ENCODE peak calls at places on chromosomes 2 and 18, in seven cellular contexts. M is kidney epithelial cell, Q is left lung, J is endothelial cell of umbilical vein, Z is uterus, O is ascending aorta, R is Peyer's patch. G is an unnamed sample.

GRCh38 chr2:24917086-24917485 is 3.0 kb downstream of the ADCY3 start:
- DNase-seq in M (no peak), Q (no peak), J (no peak), Z (no peak), O (no peak), R (no peak), G (no peak)

GRCh38 chr2:136129601-136130000 is 11.7 kb upstream of the CXCR4 start:
- DNase-seq in M (no peak), Q (no peak), J (no peak), Z (no peak), O (no peak), R (peak; percentile 73), G (no peak)

GRCh38 chr2:161982548-161982947 is 91.5 kb downstream of the DPP4 start:
- DNase-seq in M (no peak), Q (no peak), J (no peak), Z (no peak), O (no peak), R (peak; percentile 67), G (no peak)

GRCh38 chr2:65097844-65098243 is 32.1 kb downstream of the RAB1A start:
- DNase-seq in M (no peak), Q (no peak), J (no peak), Z (no peak), O (no peak), R (no peak), G (no peak)

GRCh38 chr2:55585451-55586079 is 31.9 kb downstream of the PPP4R3B start:
- DNase-seq in M (peak; percentile 18), Q (no peak), J (peak; percentile 53), Z (no peak), O (no peak), R (no peak), G (no peak)

GRCh38 chr2:106161938-106162814 is 31.9 kb downstream of the UXS1 start:
- DNase-seq in M (peak; percentile 85), Q (no peak), J (peak; percentile 13), Z (no peak), O (no peak), R (no peak), G (no peak)

GRCh38 chr18:8084160-8084559 is 517.0 kb downstream of the PTPRM start:
- DNase-seq in M (no peak), Q (no peak), J (peak; percentile 43), Z (no peak), O (no peak), R (no peak), G (peak; percentile 47)

GRCh38 chr2:106054880-106055655 is 139.0 kb downstream of the UXS1 start:
- DNase-seq in M (no peak), Q (no peak), J (no peak), Z (no peak), O (no peak), R (no peak), G (no peak)

GRCh38 chr2:107529146-107529545 is 297.5 kb upstream of the RGPD4 start:
- DNase-seq in M (no peak), Q (no peak), J (no peak), Z (no peak), O (no peak), R (no peak), G (no peak)

GRCh38 chr2:72057308-72057707 is 90.4 kb downstream of the CYP26B1 start:
- DNase-seq in M (no peak), Q (no peak), J (no peak), Z (no peak), O (no peak), R (no peak), G (no peak)

GRCh38 chr2:36294290-36294689 is 61.3 kb upstream of the CRIM1 start:
- DNase-seq in M (no peak), Q (no peak), J (no peak), Z (no peak), O (no peak), R (no peak), G (no peak)

GRCh38 chr2:112920923-112921532 is 10.1 kb downstream of the IL37 start:
- DNase-seq in M (no peak), Q (no peak), J (no peak), Z (no peak), O (no peak), R (no peak), G (no peak)

GRCh38 chr18:54825626-54826344 is 2.5 kb upstream of the RAB27B start:
- DNase-seq in M (no peak), Q (no peak), J (no peak), Z (no peak), O (no peak), R (no peak), G (no peak)

GRCh38 chr18:54828290-54828871 is at the start of gene RAB27B:
- DNase-seq in M (peak; percentile 86), Q (peak; percentile 93), J (peak; percentile 78), Z (peak; percentile 39), O (peak; percentile 12), R (peak; percentile 91), G (peak; percentile 76)

GRCh38 chr18:54828986-54829385 is 709 bp downstream of the RAB27B start:
- DNase-seq in M (no peak), Q (no peak), J (no peak), Z (no peak), O (no peak), R (no peak), G (no peak)

GRCh38 chr18:54830260-54830659 is 2.0 kb downstream of the RAB27B start:
- DNase-seq in M (no peak), Q (no peak), J (no peak), Z (no peak), O (no peak), R (no peak), G (no peak)

DNA sequence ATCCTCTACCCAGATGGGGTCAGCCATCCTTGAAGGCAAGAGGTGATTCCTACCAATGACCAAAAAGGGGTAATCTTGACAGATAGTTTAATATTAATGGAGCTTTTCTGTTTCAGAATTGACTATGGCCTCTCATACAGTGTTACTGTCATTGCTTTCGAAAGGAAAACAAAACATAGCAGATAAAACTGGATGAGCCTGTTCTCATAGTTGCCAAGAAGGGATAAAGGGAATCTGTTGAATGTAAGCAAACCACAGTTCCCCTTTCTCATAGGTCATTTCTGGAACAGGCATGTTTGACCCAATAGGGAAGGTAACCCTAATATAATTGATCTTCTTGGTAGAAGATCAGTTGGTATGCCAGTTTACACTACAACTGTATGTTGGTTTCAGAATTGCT is 1.6 kb downstream of the RAB27B start:
- DNase-seq in M (no peak), Q (no peak), J (no peak), Z (no peak), O (no peak), R (no peak), G (no peak)
- H3K4me3 ChIP-seq in M (no peak overlapping the region), Q (peak overlapping the region; percentile 41), J (no peak overlapping the region), Z (no peak overlapping the region), O (no peak overlapping the region), R (no peak overlapping the region), G (no peak overlapping the region)

GRCh38 chr18:25351280-25351772 is 640 bp downstream of the ZNF521 start:
- DNase-seq in M (no peak), Q (no peak), J (no peak), Z (peak; percentile 29), O (no peak), R (no peak), G (no peak)

GRCh38 chr18:25352629-25353005 is 651 bp upstream of the ZNF521 start:
- DNase-seq in M (no peak), Q (no peak), J (no peak), Z (no peak), O (no peak), R (no peak), G (no peak)

GRCh38 chr18:25350561-25351201 is 1.3 kb downstream of the ZNF521 start:
- DNase-seq in M (no peak), Q (peak; percentile 77), J (peak; percentile 55), Z (peak; percentile 65), O (no peak), R (peak; percentile 51), G (peak; percentile 73)

GRCh38 chr18:25353080-25353479 is 1.1 kb upstream of the ZNF521 start:
- DNase-seq in M (no peak), Q (no peak), J (peak; percentile 52), Z (no peak), O (no peak), R (no peak), G (no peak)

DNA sequence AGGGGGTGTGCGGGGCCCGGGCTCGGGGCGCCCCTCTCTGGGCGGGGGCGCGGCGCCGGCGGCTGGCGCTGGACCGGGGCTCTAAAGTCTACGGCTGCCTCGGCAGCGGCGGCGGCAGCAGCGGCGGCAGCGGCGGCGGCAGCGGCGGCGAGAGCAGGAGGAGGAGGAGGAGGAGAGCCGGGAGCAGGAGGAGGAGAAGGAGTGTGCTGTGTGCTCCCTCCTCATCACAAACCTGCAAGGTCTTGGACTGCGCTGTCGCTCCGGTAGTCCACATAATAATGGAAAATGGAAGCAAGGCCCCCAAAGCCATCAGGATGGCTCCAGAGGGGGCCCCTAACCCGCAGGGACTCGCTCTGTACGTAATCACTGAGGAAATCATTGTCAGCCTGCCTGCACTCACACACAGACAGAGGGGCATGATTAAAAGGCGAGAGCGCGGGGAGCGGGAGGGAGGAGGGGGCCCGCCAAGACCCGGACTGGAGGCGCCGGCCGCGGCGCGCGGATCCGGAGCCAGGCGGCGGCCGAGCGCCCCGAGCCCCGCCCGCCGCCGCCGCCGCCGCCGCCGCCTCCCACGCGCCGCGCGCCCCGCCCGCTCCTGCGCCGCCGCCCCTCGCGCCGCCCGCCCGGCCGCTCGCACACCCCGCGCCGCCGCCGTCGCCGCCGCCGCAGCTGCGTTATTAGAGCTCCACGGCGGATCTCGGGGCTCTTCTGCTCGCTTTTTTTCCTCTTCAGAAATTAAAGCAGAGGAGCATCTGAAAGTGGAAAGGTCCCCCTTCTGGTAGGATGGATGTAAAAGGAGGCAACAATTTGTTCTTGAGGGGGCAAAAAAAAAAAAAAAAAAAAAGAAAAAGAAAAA is at the start of gene ZNF521:
- DNase-seq in M (peak; percentile 38), Q (peak; percentile 89), J (peak; percentile 93), Z (peak; percentile 92), O (peak; percentile 36), R (peak; percentile 78), G (peak; percentile 92)
- H3K27me3 ChIP-seq in M (peaks cover 4% of the 10 kb centered on the region), Q (peaks cover 6% of the 10 kb centered on the region), J (no peaks in the 10 kb centered on the region), Z (no peaks in the 10 kb centered on the region), O (peaks cover 4% of the 10 kb centered on the region), R (peaks cover 11% of the 10 kb centered on the region), G (peaks cover 67% of the 10 kb centered on the region)

GRCh38 chr2:23803965-23804542 is 122.9 kb downstream of the ATAD2B start:
- DNase-seq in M (no peak), Q (no peak), J (peak; percentile 19), Z (peak; percentile 45), O (no peak), R (no peak), G (peak; percentile 18)

GRCh38 chr2:23801396-23801795 is 125.5 kb downstream of the ATAD2B start:
- DNase-seq in M (no peak), Q (no peak), J (no peak), Z (no peak), O (no peak), R (no peak), G (no peak)

GRCh38 chr2:23806201-23806600 is 120.7 kb downstream of the ATAD2B start:
- DNase-seq in M (no peak), Q (no peak), J (no peak), Z (no peak), O (no peak), R (no peak), G (no peak)

GRCh38 chr2:23806665-23807064 is 120.3 kb downstream of the ATAD2B start:
- DNase-seq in M (no peak), Q (no peak), J (no peak), Z (no peak), O (no peak), R (no peak), G (no peak)

GRCh38 chr2:23803275-23803964 is 123.5 kb downstream of the ATAD2B start:
- DNase-seq in M (no peak), Q (no peak), J (peak; percentile 45), Z (no peak), O (no peak), R (no peak), G (no peak)
- H3K36me3 ChIP-seq in M (no peaks in the 10 kb centered on the region), Q (no peaks in the 10 kb centered on the region), J (no peaks in the 10 kb centered on the region), Z (peaks cover 2% of the 10 kb centered on the region), O (peaks cover 3% of the 10 kb centered on the region), R (no peaks in the 10 kb centered on the region), G (no peaks in the 10 kb centered on the region)

GRCh38 chr2:219001100-219001576 is 7.9 kb upstream of the CRYBA2 start:
- DNase-seq in M (no peak), Q (no peak), J (no peak), Z (no peak), O (no peak), R (no peak), G (no peak)
- H3K4me3 ChIP-seq in M (no peak overlapping the region), Q (peak overlapping the region; percentile 28), J (no peak overlapping the region), Z (no peak overlapping the region), O (peak overlapping the region; percentile 2), R (peak overlapping the region; percentile 48), G (peak overlapping the region; percentile 37)